ENCODE peak calls at places on chromosome 10, in four cellular contexts. L is body of pancreas, P is heart left ventricle, U is IMR-90. M is an unnamed sample.

GRCh38 chr10:70191161-70191770 is 21.0 kb upstream of the SAR1A start:
- DNase-seq in L (no peak), P (no peak), U (peak; percentile 22), M (no peak)

GRCh38 chr10:71852335-71852937 is 1.4 kb upstream of the PSAP start:
- DNase-seq in L (no peak), P (peak; percentile 59), U (no peak), M (no peak)

GRCh38 chr10:67438605-67439258 is 257.3 kb downstream of the CTNNA3 start:
- DNase-seq in L (no peak), P (no peak), U (no peak), M (peak; percentile 68)

GRCh38 chr10:7192041-7192440 is 218.8 kb downstream of the SFMBT2 start:
- DNase-seq in L (no peak), P (no peak), U (no peak), M (no peak)

GRCh38 chr10:126908729-126909526 is 3.7 kb downstream of the DOCK1 start:
- DNase-seq in L (no peak), P (no peak), U (no peak), M (no peak)

GRCh38 chr10:52818019-52818418 is 45.4 kb upstream of the MBL2 start:
- DNase-seq in L (no peak), P (no peak), U (peak; percentile 59), M (no peak)

GRCh38 chr10:17227367-17228080 is 517 bp upstream of the VIM start:
- DNase-seq in L (no peak), P (no peak), U (peak; percentile 39), M (no peak)

GRCh38 chr10:30842185-30842584 is 189.5 kb downstream of the ZNF438 start:
- DNase-seq in L (no peak), P (no peak), U (no peak), M (no peak)

GRCh38 chr10:49139866-49140195 is 6.0 kb upstream of the FAM170B start:
- DNase-seq in L (no peak), P (no peak), U (peak; percentile 99), M (no peak)

GRCh38 chr10:58266826-58267712 is 625 bp downstream of the IPMK start:
- DNase-seq in L (peak; percentile 62), P (peak; percentile 56), U (peak; percentile 59), M (peak; percentile 74)

GRCh38 chr10:84537447-84537931 is 209.1 kb downstream of the CCSER2 start:
- DNase-seq in L (peak; percentile 59), P (peak; percentile 36), U (peak; percentile 59), M (no peak)

DNA sequence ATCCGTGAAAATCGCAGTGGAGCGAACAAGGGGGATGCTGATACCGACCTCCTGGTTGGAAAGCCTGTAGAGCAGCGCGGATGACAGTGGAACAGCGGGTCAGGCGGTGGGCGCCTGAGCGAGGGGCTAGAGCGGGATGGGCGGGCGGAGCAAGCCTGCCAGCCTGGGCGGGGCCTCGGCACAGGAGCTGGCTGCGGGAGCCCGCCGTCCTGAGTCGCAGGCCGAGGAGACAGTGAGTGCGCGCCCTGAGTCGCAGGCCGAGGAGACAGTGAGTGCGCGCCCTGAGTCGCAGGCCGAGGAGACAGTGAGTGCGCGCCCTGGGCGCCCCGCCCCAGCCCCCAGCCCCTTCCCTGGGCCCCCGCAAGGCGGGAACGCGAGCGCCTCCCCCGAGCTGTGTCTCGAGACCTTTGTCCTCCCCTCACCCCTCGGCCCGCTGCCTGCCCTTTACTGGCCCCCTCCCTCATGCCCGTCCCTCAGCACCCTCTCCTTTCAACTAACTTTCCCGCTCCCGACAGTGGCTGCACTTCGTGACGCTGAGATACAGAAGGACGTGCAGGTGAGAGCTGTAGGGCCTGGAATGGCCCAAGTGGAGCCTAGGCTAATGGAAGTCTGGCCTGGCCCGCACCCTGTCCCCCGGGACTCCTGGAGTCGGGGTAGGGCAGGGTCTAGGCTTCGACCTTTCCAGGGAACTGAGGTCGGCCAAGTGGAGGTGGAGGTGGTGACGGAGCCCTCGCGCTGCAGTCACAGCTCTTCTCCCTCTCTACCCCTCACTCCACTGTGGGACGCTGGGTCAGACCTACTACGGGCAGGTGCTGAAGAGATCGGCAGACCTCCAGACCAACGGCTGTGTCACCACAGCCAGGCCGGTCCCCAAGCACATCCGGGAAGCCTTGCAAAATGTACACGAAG is at the start of gene AS3MT:
- DNase-seq in L (peak; percentile 29), P (peak; percentile 19), U (no peak), M (no peak)
- TF ChIP-seq POLR2A in L (no peak), P (no peak), U (no peak), M (no peak)

GRCh38 chr10:119640875-119641526 is 10.2 kb upstream of the BAG3 start:
- DNase-seq in L (no peak), P (no peak), U (no peak), M (no peak)

GRCh38 chr10:119638982-119639381 is 12.2 kb upstream of the BAG3 start:
- DNase-seq in L (no peak), P (no peak), U (no peak), M (no peak)

GRCh38 chr10:119637631-119638030 is 13.5 kb upstream of the BAG3 start:
- DNase-seq in L (no peak), P (no peak), U (no peak), M (no peak)

GRCh38 chr10:119642556-119643111 is 8.5 kb upstream of the BAG3 start:
- DNase-seq in L (no peak), P (no peak), U (no peak), M (no peak)

DNA sequence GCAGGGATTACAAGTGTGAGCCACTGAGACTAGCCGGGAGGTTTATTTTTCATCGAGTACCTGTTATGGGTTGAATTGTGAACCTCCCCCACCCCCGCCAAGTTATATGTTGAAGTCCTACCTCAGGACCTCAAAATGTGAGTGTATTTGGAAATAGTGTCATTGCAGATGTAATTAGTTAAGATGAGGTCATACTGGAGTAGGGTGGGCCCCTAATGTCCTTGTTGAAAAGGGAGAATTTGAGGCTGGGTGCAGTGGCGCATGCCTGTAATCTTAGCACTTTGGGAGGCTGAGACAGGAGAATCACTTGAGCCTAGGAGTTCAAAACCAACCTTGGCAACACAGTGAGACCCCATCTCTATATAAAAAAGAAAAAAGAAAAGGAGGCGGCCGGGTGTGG is 10.8 kb upstream of the BAG3 start:
- DNase-seq in L (no peak), P (no peak), U (no peak), M (no peak)
- H3K4me3 ChIP-seq in L (no peak overlapping the region), P (no peak overlapping the region), U (no peak overlapping the region), M (no peak overlapping the region)

GRCh38 chr10:120634629-120635028 is 177.6 kb downstream of the PLPP4 start:
- DNase-seq in L (no peak), P (no peak), U (no peak), M (no peak)
- TF ChIP-seq CTCF in L (no peak), P (no peak), U (no peak), M (no peak)

DNA sequence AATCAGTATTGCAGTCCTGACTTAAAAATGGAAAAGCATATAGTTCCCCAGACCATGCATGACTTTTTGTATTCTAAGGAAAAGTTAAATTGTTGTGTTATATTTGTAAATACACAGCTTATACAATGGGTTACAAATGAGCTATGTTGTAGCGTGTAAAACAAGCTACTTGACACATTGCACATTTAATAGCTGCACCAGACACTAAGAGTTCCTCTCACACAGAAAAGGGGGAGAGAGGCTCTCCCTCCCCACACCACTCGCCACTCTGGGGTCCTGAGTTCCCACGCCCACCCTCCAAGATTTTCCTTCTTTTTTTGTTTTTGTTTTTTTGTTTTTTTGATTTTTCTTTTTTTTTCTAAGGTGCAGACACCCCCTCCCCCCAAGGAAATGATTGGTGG is 6.3 kb downstream of the KLF6 start:
- DNase-seq in L (no peak), P (no peak), U (peak; percentile 12), M (no peak)
- TF ChIP-seq POLR2A in L (no peak), P (no peak), U (no peak), M (no peak)

GRCh38 chr10:100736809-100737358 is 8.5 kb upstream of the PAX2 start:
- DNase-seq in L (no peak), P (no peak), U (no peak), M (no peak)

GRCh38 chr10:100736144-100736808 is 9.1 kb upstream of the PAX2 start:
- DNase-seq in L (no peak), P (no peak), U (no peak), M (no peak)

GRCh38 chr10:100738055-100738827 is 7.1 kb upstream of the PAX2 start:
- DNase-seq in L (no peak), P (no peak), U (no peak), M (no peak)

GRCh38 chr10:100735345-100736143 is 9.8 kb upstream of the PAX2 start:
- DNase-seq in L (no peak), P (no peak), U (no peak), M (no peak)

DNA sequence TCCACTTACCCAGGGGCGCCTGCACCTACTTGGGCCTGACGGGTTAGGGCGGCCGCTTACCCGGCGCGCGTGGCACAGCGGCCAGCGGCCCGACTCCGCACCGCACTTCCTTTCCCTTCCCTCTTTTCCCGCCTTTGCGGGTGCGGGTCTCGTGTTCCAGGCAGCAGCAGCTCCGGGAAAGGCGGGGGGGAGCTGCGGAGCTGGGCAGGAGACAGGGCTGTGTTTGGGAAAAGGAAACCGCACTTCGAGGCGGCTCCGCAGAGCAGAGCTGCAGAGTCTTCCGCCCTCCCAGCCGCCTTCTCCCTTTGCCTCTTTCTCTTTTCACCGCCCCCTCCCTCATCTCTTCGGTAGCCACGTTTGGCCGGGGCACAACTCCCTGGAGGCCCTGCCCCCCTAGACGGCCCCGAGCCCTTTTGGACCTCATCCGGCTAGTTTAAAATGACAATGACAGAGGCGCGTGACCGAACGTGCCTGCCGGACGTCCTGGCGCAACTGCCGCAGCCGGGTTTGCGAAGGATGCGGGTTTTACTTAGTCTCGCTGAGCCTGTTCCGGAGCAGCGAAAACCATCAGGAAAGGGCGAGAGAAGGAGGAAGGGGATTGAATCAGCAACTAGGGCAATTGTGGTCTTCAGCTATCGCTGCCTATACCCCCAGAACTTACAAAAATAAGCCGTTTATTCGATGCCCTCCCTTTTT is 7.9 kb upstream of the PAX2 start:
- DNase-seq in L (no peak), P (no peak), U (no peak), M (no peak)
- H3K4me3 ChIP-seq in L (peak overlapping the region; percentile 3), P (peak overlapping the region; percentile 5), U (no peak overlapping the region), M (no peak overlapping the region)

GRCh38 chr10:131980757-131981428 is 830 bp downstream of the BNIP3 start:
- DNase-seq in L (peak; percentile 53), P (no peak), U (no peak), M (no peak)

GRCh38 chr10:131982185-131982756 is 548 bp upstream of the BNIP3 start:
- DNase-seq in L (no peak), P (no peak), U (no peak), M (no peak)

GRCh38 chr10:131982796-131983195 is 1.1 kb upstream of the BNIP3 start:
- DNase-seq in L (peak; percentile 34), P (no peak), U (no peak), M (no peak)

GRCh38 chr10:131980321-131980720 is 1.4 kb downstream of the BNIP3 start:
- DNase-seq in L (peak; percentile 28), P (no peak), U (no peak), M (no peak)

GRCh38 chr10:131981429-131982184 is at the start of gene BNIP3:
- DNase-seq in L (peak; percentile 97), P (peak; percentile 95), U (peak; percentile 94), M (peak; percentile 91)
- TF ChIP-seq CTCF in L (no peak), P (no peak), U (no peak), M (no peak)

M was measured in lower leg skin.